ENCODE peak calls at places on chromosomes 12 and 14, in six cellular contexts. E, W, D, Y, V and G are unnamed samples.
A peak's percentile ranks its signal among the peaks of the same experiment; 100 is the strongest.

GRCh38 chr12:123483602-123484273 is 25.8 kb downstream of the SNRNP35 start:
- DNase-seq in E (no peak), W (no peak), D (no peak), Y (no peak), V (no peak), G (no peak)

GRCh38 chr12:48189331-48190125 is 6.1 kb downstream of the CCDC184 start:
- DNase-seq in E (peak; percentile 74), W (peak; percentile 59), D (peak; percentile 70), Y (peak; percentile 57), V (peak; percentile 68), G (peak; percentile 57)

GRCh38 chr12:43903686-43904085 is 67.8 kb downstream of the TMEM117 start:
- DNase-seq in E (no peak), W (no peak), D (no peak), Y (no peak), V (no peak), G (no peak)

GRCh38 chr12:13195848-13196301 is 651 bp upstream of the EMP1 start:
- DNase-seq in E (no peak), W (peak; percentile 46), D (no peak), Y (no peak), V (no peak), G (no peak)

GRCh38 chr12:55068416-55069010 is 48.7 kb downstream of the NEUROD4 start:
- DNase-seq in E (no peak), W (no peak), D (no peak), Y (peak; percentile 51), V (peak; percentile 75), G (peak; percentile 60)

GRCh38 chr14:105064721-105065143 is 498 bp downstream of the GPR132 start:
- DNase-seq in E (no peak), W (no peak), D (no peak), Y (no peak), V (no peak), G (no peak)

GRCh38 chr14:71003156-71003555 is 95.9 kb downstream of the PCNX1 start:
- DNase-seq in E (no peak), W (no peak), D (no peak), Y (no peak), V (no peak), G (no peak)

GRCh38 chr14:97441740-97442362 is 644.7 kb downstream of the VRK1 start:
- DNase-seq in E (no peak), W (no peak), D (no peak), Y (no peak), V (no peak), G (no peak)

GRCh38 chr14:61264699-61265098 is 16.4 kb downstream of the TMEM30B start:
- DNase-seq in E (no peak), W (no peak), D (no peak), Y (no peak), V (no peak), G (no peak)

GRCh38 chr14:21985081-21985480 is 311.5 kb upstream of the OR4E1 start:
- DNase-seq in E (no peak), W (no peak), D (no peak), Y (peak; percentile 7), V (peak; percentile 7), G (no peak)

GRCh38 chr14:21989090-21989489 is 315.5 kb upstream of the OR4E1 start:
- DNase-seq in E (no peak), W (no peak), D (no peak), Y (no peak), V (no peak), G (no peak)

GRCh38 chr14:21990116-21990515 is 316.5 kb upstream of the OR4E1 start:
- DNase-seq in E (no peak), W (no peak), D (no peak), Y (no peak), V (peak; percentile 28), G (peak; percentile 10)

GRCh38 chr14:21988413-21988812 is 314.8 kb upstream of the OR4E1 start:
- DNase-seq in E (no peak), W (no peak), D (no peak), Y (no peak), V (no peak), G (no peak)

GRCh38 chr14:21987937-21988336 is 314.3 kb upstream of the OR4E1 start:
- DNase-seq in E (no peak), W (no peak), D (no peak), Y (peak; percentile 45), V (peak; percentile 46), G (peak; percentile 20)
- TF ChIP-seq CTCF in E (no peak), W (no peak), D (no peak), Y (peak; percentile 69), V (peak; percentile 74), G (no peak)

DNA sequence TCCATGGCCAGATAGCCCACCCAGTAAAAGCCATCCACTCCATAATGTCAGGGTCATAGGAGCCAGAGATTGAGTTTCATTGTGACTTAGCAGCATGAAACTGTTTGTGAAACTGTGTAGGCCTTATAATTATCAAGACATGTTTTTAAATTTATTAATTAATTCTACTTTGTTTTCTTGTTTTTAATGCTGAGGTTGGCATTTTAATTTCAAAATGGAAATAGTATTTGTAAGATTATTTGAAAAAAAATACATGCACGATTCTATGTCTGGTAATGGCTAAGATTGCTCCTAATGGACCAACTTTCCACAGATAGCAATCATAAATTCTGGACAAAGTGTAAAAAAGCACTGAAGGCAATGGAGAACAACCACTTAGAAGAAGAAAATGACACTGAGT is 67.1 kb downstream of the GPR137C start:
- DNase-seq in E (no peak), W (no peak), D (no peak), Y (no peak), V (no peak), G (no peak)
- H3K27ac ChIP-seq in E (no peak overlapping the region), W (no peak overlapping the region), D (no peak overlapping the region), Y (no peak overlapping the region), V (no peak overlapping the region), G (no peak overlapping the region)

GRCh38 chr12:14769837-14770494 is 33.3 kb downstream of the WBP11 start:
- DNase-seq in E (peak; percentile 90), W (peak; percentile 78), D (peak; percentile 78), Y (peak; percentile 56), V (peak; percentile 87), G (peak; percentile 64)
- TF ChIP-seq CTCF in E (peak; percentile 93), W (peak; percentile 82), D (peak; percentile 91), Y (peak; percentile 51), V (peak; percentile 79), G (peak; percentile 64)

DNA sequence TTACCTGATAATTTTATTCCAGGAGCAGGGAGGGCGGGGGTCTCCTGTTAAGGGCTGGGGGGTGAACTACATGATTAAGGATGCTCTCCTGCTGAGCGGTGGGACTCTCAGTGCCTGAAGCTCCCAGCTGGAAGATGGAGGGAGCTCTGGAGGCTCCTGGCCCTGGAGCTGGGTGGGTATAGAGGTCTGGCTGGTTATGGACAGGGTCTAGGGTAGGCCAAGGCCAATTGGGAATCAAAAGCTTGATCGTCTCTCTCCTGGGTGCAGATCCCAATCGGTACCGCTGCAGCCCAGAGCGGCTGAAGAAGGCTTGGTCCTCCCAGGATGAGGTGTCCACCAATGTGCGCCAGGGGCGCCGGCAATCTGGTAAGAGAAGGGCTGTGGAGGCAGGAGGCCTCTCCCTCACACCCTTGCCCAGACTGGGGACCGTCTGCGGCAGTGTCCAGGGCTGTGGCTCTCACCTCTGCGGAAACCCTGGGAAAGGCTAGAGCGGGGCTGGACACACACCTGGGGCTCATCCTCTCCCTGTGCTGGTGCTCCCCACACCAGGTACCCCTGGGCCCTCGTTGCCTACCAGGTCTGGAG is 28.4 kb downstream of the PLEKHG3 start:
- DNase-seq in E (no peak), W (no peak), D (no peak), Y (no peak), V (no peak), G (no peak)
- H3K27ac ChIP-seq in E (no peak overlapping the region), W (no peak overlapping the region), D (no peak overlapping the region), Y (no peak overlapping the region), V (no peak overlapping the region), G (peak overlapping the region; percentile 94)